ENCODE peak calls at places on chromosomes 4 and X, in eight cellular contexts. O is colonic mucosa; I is ovary; F is heart right ventricle; X is cardiac muscle cell; S is suprapubic skin; W is effector memory CD4-positive, alpha-beta T cell; H is SJSA1. T is an unnamed sample.

GRCh38 chrX:356385-357034 is 30.2 kb downstream of the PPP2R3B start:
- DNase-seq in O (no peak), I (no peak), F (no peak), X (no peak), S (no peak), W (no peak), H (no peak), T (no peak)

GRCh38 chrX:56728752-56729151 is 291 bp upstream of the NBDY start:
- DNase-seq in O (peak; percentile 21), I (no peak), F (no peak), X (peak; percentile 38), S (no peak), W (no peak), H (no peak), T (no peak)

GRCh38 chrX:100208076-100208475 is 202.0 kb downstream of the PCDH19 start:
- DNase-seq in O (no peak), I (no peak), F (no peak), X (no peak), S (no peak), W (no peak), H (no peak), T (no peak)

GRCh38 chrX:95056901-95057300 is 1382.9 kb downstream of the FAM133A start:
- DNase-seq in O (no peak), I (no peak), F (no peak), X (no peak), S (no peak), W (no peak), H (no peak), T (no peak)

GRCh38 chrX:68999351-68999750 is 165.9 kb downstream of the PJA1 start:
- DNase-seq in O (no peak), I (no peak), F (no peak), X (no peak), S (no peak), W (no peak), H (peak; percentile 9), T (no peak)

GRCh38 chr4:6095023-6095817 is 77.0 kb upstream of the C4orf50 start:
- DNase-seq in O (no peak), I (no peak), F (no peak), X (no peak), S (peak; percentile 41), W (no peak), H (no peak), T (no peak)

GRCh38 chr4:67014592-67014991 is 530.7 kb downstream of the CENPC start:
- DNase-seq in O (no peak), I (no peak), F (no peak), X (no peak), S (no peak), W (no peak), H (peak; percentile 86), T (no peak)

GRCh38 chr4:185637162-185637875 is 102.0 kb upstream of the PDLIM3 start:
- DNase-seq in O (no peak), I (no peak), F (no peak), X (no peak), S (no peak), W (no peak), H (no peak), T (no peak)

GRCh38 chr4:65050786-65051185 is 619.5 kb downstream of the EPHA5 start:
- DNase-seq in O (no peak), I (no peak), F (no peak), X (no peak), S (no peak), W (no peak), H (no peak), T (no peak)

GRCh38 chrX:130159776-130160175 is 5.9 kb downstream of the AIFM1 start:
- DNase-seq in O (no peak), I (no peak), F (no peak), X (no peak), S (no peak), W (no peak), H (no peak), T (no peak)

DNA sequence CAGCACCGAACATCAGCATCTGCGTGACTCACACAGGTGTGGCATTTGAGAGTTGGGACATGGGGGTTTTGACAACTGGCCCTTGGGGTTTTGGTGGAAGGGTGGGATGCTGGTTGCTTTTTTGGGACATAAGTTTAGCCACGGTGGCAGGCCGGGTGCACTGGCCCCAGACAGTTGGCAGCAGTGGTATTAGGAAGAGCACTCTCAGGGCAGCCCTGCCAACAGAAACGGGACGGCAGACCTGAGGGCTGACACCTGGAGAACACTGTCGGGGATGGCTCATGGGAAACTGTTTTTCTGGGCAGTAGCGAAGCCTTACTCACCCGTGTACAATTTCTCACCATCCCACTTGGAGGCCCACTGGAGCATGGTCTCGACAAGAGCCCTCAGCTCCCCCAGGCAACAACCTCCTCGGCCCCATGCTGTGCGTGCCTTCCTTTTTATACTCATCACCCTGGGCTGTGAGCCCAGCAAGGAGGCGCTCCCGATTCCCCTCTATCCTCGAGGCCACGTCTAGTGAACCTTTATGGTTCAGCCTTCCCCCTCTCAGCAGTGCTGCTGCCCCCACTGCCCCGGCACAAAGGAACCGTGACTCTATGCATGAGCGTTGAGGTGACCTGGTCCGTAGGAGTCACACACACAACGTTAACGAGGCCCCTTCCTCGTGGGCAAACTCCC is 30.6 kb downstream of the WDR1 start:
- DNase-seq in O (no peak), I (no peak), F (peak; percentile 2), X (no peak), S (no peak), W (no peak), H (no peak), T (no peak)
- H3K36me3 ChIP-seq in O (peaks cover 70% of the 10 kb centered on the region), I (no peaks in the 10 kb centered on the region), F (peaks cover 100% of the 10 kb centered on the region), X (peaks cover 79% of the 10 kb centered on the region), S (peaks cover 92% of the 10 kb centered on the region), W (peaks cover 98% of the 10 kb centered on the region), H (peaks cover 93% of the 10 kb centered on the region), T (peaks cover 71% of the 10 kb centered on the region)

GRCh38 chr4:112517067-112517588 is 1.1 kb upstream of the NEUROG2 start:
- DNase-seq in O (no peak), I (no peak), F (no peak), X (no peak), S (no peak), W (no peak), H (no peak), T (no peak)
- H3K4me3 ChIP-seq in O (no peak overlapping the region), I (no peak overlapping the region), F (no peak overlapping the region), X (peak overlapping the region; percentile 22), S (peak overlapping the region; percentile 64), W (peak overlapping the region; percentile 50), H (peak overlapping the region; percentile 13), T (peak overlapping the region; percentile 10)

GRCh38 chr4:98905297-98905696 is 23.6 kb downstream of the EIF4E start:
- DNase-seq in O (no peak), I (no peak), F (no peak), X (no peak), S (no peak), W (no peak), H (no peak), T (no peak)
- H3K36me3 ChIP-seq in O (peaks cover 6% of the 10 kb centered on the region), I (no peaks in the 10 kb centered on the region), F (peaks cover 16% of the 10 kb centered on the region), X (peaks cover 12% of the 10 kb centered on the region), S (peaks cover 12% of the 10 kb centered on the region), W (peaks cover 15% of the 10 kb centered on the region), H (peaks cover 54% of the 10 kb centered on the region), T (peaks cover 6% of the 10 kb centered on the region)

DNA sequence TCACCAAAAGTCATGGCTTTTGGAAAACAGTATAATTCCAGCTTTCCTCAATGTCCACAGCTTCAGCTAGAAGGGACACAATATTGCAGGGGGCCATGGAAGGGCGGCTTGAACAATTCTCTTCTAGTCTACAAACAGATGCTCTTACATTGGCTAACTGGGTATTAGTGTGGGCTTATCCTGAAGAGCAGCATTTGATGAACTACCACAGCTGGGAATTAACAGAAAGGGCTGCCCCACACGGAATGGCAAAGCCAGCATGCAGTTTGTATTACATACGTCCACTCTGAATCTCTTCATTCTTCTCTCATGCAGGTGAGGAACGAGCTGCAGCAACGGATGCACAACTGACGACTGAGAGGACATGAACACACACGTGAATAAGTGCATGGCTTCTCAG is 13.0 kb upstream of the PDCL2 start:
- DNase-seq in O (no peak), I (no peak), F (no peak), X (no peak), S (no peak), W (no peak), H (no peak), T (no peak)
- H3K4me3 ChIP-seq in O (no peak overlapping the region), I (no peak overlapping the region), F (no peak overlapping the region), X (no peak overlapping the region), S (no peak overlapping the region), W (no peak overlapping the region), H (no peak overlapping the region), T (no peak overlapping the region)

GRCh38 chr4:110061101-110061500 is 137.3 kb downstream of the ELOVL6 start:
- DNase-seq in O (no peak), I (no peak), F (no peak), X (no peak), S (no peak), W (no peak), H (no peak), T (no peak)
- H3K36me3 ChIP-seq in O (no peaks in the 10 kb centered on the region), I (no peaks in the 10 kb centered on the region), F (no peaks in the 10 kb centered on the region), X (peaks cover 10% of the 10 kb centered on the region), S (no peaks in the 10 kb centered on the region), W (no peaks in the 10 kb centered on the region), H (no peaks in the 10 kb centered on the region), T (no peaks in the 10 kb centered on the region)

DNA sequence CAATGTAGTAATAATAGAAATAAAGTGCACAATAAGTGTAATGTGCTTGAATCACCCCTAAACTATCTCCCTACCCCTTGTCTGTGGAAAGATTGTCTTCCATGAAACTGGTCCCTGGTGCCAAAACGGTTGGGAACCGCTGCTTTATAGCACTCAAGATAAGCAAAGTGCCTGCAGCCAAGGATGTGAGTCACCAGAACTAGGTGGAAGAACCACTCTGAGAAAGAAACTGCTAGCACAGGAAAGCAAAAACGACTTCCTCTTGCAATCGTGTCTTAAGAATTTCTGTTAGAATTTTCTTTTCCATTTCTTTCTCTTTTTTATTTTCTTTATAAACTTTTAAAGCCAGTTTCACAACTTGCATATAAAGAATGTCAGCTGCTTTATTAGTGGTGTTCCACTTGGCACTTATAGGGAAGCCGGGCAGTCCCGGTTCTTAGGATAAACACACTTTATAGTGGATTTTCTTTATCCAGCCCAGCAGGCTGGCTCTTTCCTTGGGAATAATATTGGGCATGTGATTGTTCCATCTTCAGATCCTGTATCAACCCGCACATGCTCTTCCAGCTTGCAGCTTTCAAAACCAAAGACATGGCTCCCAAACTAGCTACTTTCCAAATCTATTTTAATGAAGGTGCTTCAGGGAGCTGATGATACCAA is 32.3 kb upstream of the CXCL8 start:
- DNase-seq in O (peak; percentile 68), I (peak; percentile 29), F (peak; percentile 15), X (peak; percentile 25), S (no peak), W (no peak), H (peak; percentile 87), T (peak; percentile 31)
- H3K4me3 ChIP-seq in O (no peak overlapping the region), I (no peak overlapping the region), F (no peak overlapping the region), X (no peak overlapping the region), S (no peak overlapping the region), W (no peak overlapping the region), H (no peak overlapping the region), T (no peak overlapping the region)

DNA sequence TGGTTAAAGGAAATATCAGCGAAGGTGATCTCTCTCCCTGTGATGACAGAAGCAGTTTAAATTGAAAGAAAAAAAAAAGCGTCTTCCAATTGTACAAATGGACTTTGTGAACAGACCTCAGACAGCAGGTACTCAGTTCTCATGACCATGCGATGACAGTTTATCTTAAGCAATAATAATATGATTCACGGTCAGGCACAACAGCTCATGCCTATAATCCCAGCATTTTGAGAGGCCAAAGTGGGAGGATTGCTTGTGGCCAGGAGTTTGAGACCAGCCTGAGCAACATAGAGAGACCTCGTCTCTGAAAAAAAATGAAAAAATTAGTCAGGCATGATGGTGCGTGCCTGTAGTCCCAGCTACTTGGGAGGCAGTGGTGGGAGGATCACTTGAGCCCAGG is 51.0 kb downstream of the RELL1 start:
- DNase-seq in O (no peak), I (no peak), F (no peak), X (no peak), S (no peak), W (no peak), H (no peak), T (no peak)
- H3K36me3 ChIP-seq in O (peaks cover 9% of the 10 kb centered on the region), I (no peaks in the 10 kb centered on the region), F (peaks cover 75% of the 10 kb centered on the region), X (no peaks in the 10 kb centered on the region), S (peaks cover 26% of the 10 kb centered on the region), W (peaks cover 43% of the 10 kb centered on the region), H (no peaks in the 10 kb centered on the region), T (peaks cover 60% of the 10 kb centered on the region)

T was measured in heart left ventricle.